ENCODE peak calls at places on chromosome 12, in five cellular contexts. D is lower lobe of right lung, H is coronary artery, P is esophagus squamous epithelium, L is OCI-LY7. M is an unnamed sample.

GRCh38 chr12:109589240-109589590 is 15.6 kb downstream of the MVK start:
- DNase-seq in L (no peak), D (no peak), P (no peak), H (no peak), M (no peak)

GRCh38 chr12:1608783-1609119 is 14.4 kb upstream of the FBXL14 start:
- DNase-seq in P (no peak), D (no peak), H (no peak), L (peak), M (no peak)

GRCh38 chr12:97921957-97922722 is 459.5 kb downstream of the RMST start:
- DNase-seq in D (no peak), P (no peak), L (no peak), H (no peak), M (no peak)

GRCh38 chr12:105706321-105706972 is 376.0 kb downstream of the C12orf75 start:
- DNase-seq in H (no peak), P (no peak), L (no peak), D (no peak), M (no peak)

GRCh38 chr12:103268831-103269514 is 226.8 kb downstream of the C12orf42 start:
- DNase-seq in P (no peak), H (no peak), L (no peak), D (no peak), M (no peak)

GRCh38 chr12:62841841-62842240 is 93.1 kb downstream of the PPM1H start:
- DNase-seq in L (no peak), D (no peak), P (no peak), H (no peak), M (no peak)

GRCh38 chr12:116624516-116624915 is 65.3 kb downstream of the MAP1LC3B2 start:
- DNase-seq in D (no peak), L (no peak), P (no peak), H (no peak), M (no peak)

GRCh38 chr12:4272976-4273650 is 449 bp upstream of the CCND2 start:
- DNase-seq in D (no peak), P (no peak), H (no peak), L (no peak), M (no peak)

GRCh38 chr12:43728117-43728516 is 30.5 kb downstream of the PUS7L start:
- DNase-seq in H (no peak), D (no peak), P (no peak), L (no peak), M (no peak)

GRCh38 chr12:50059440-50060119 is 2.2 kb downstream of the ASIC1 start:
- DNase-seq in D (no peak), P (no peak), H (no peak), L (no peak), M (no peak)

GRCh38 chr12:58917699-58918334 is 2.5 kb downstream of the LRIG3 start:
- DNase-seq in D (no peak), P (no peak), H (no peak), L (no peak), M (peak)

GRCh38 chr12:123942277-123942653 is 30.4 kb downstream of the CCDC92 start:
- DNase-seq in P (no peak), L (no peak), D (no peak), H (no peak), M (no peak)

GRCh38 chr12:51005671-51006070 is 20.5 kb downstream of the SLC11A2 start:
- DNase-seq in P (no peak), L (no peak), H (no peak), D (no peak), M (no peak)

GRCh38 chr12:13171921-13172859 is 24.3 kb upstream of the EMP1 start:
- DNase-seq in P (no peak), H (no peak), D (no peak), L (no peak), M (peak)

GRCh38 chr12:67457799-67458680 is 188.9 kb downstream of the CAND1 start:
- DNase-seq in L (no peak), H (no peak), P (no peak), D (no peak), M (no peak)

GRCh38 chr12:124715121-124715990 is 147.9 kb upstream of the NCOR2 start:
- DNase-seq in L (no peak), P (no peak), H (no peak), D (peak), M (no peak)

GRCh38 chr12:13196302-13196921 is at the start of gene EMP1:
- DNase-seq in D (peak), P (peak), H (peak), L (no peak), M (peak)

GRCh38 chr12:11658796-11659195 is 9.3 kb downstream of the ETV6 start:
- DNase-seq in P (no peak), L (no peak), H (no peak), D (no peak), M (no peak)

GRCh38 chr12:30437616-30438015 is 258.1 kb downstream of the IPO8 start:
- DNase-seq in P (no peak), H (no peak), D (no peak), L (no peak), M (no peak)

GRCh38 chr12:72226510-72226909 is 45.7 kb upstream of the TRHDE start:
- DNase-seq in D (no peak), P (no peak), H (no peak), L (no peak), M (no peak)

GRCh38 chr12:24069532-24070395 is 120.3 kb upstream of the SOX5 start:
- DNase-seq in D (no peak), H (no peak), P (no peak), L (no peak), M (no peak)

GRCh38 chr12:112751844-112752243 is 39.7 kb upstream of the RPH3A start:
- DNase-seq in L (no peak), P (no peak), D (no peak), H (no peak), M (no peak)

GRCh38 chr12:30166416-30166815 is 382.7 kb upstream of the TMTC1 start:
- DNase-seq in P (no peak), L (no peak), D (no peak), H (no peak), M (no peak)

GRCh38 chr12:49825971-49826421 is 2.2 kb downstream of the NCKAP5L start:
- DNase-seq in D (no peak), L (no peak), H (no peak), P (no peak), M (no peak)

GRCh38 chr12:38956337-38956736 is 50.9 kb upstream of the CPNE8 start:
- DNase-seq in D (no peak), P (no peak), L (no peak), H (no peak), M (no peak)

GRCh38 chr12:109759595-109759994 is 46.0 kb downstream of the FAM222A start:
- DNase-seq in H (peak), D (peak), L (no peak), P (no peak), M (no peak)

GRCh38 chr12:132571051-132571450 is 39.3 kb downstream of the LRCOL1 start:
- DNase-seq in P (no peak), L (no peak), D (no peak), H (no peak), M (no peak)

GRCh38 chr12:101828463-101829196 is 2.1 kb downstream of the GNPTAB start:
- DNase-seq in L (peak), P (no peak), H (no peak), D (no peak), M (no peak)

GRCh38 chr12:11568762-11569478 is 80.6 kb upstream of the ETV6 start:
- DNase-seq in P (no peak), L (no peak), H (no peak), D (no peak), M (peak)

DNA sequence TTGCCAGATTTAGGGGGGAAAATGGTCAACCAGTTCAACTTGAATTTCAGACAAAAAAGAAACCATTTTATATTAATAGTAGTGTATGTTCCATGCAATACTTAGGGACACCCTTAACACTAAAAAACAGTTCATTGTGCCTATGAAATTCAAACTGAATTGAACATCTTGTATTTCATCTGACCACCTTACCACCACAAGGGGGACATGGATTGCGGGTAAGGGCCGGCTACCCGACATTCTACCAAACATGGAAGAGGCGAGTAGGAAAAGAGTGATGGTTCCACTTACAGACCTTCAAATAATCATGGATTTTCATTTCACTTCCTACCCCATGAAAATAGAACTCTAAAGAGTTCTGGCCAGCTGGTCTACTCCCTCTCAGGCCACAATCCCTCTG is 10.3 kb upstream of the STK38L start:
- DNase-seq in P (no peak), L (no peak), H (no peak), D (no peak), M (no peak)
- TF ChIP-seq CTCF in P (no peak), L (no peak), H (no peak), D (no peak), M (no peak)

GRCh38 chr12:111268738-111269572 is 99.9 kb downstream of the PHETA1 start:
- DNase-seq in D (no peak), P (no peak), H (no peak), L (peak), M (peak)
- TF ChIP-seq CTCF in D (peak), P (peak), H (no peak), L (peak), M (no peak)

GRCh38 chr12:17950898-17951297 is 139.1 kb downstream of the RERGL start:
- DNase-seq in L (no peak), H (no peak), D (no peak), P (no peak), M (no peak)

GRCh38 chr12:17949558-17950141 is 140.3 kb downstream of the RERGL start:
- DNase-seq in H (no peak), L (peak), P (no peak), D (no peak), M (no peak)

GRCh38 chr12:17954788-17955187 is 135.2 kb downstream of the RERGL start:
- DNase-seq in D (no peak), P (no peak), H (no peak), L (peak), M (no peak)
- TF ChIP-seq CTCF in D (no peak), P (no peak), H (no peak), L (peak), M (no peak)

DNA sequence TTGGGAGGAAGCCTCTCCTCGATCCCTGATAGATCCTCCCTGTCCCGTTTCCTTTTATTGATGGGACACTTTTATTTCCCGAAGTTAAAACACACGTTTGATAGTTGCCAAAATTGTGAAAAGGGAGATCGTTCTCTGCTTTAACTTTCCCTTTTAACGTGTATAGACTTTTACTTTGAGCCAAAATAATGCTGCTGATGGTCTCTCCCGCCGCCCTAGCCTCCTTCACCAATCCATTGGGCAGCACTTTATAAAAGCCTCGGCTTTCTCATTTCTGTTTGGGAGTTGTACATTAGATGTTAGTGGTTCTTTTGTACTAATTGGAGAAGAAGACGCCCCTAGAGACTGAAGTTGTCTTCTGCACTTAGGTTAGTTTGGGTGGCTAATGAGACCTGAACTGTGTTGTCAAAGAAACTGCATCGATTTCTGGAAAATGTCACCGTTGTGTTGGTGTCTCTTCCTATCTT is 1.4 kb downstream of the TMTC2 start:
- DNase-seq in D (no peak), L (peak), H (no peak), P (no peak), M (peak)
- TF ChIP-seq CTCF in D (no peak), L (peak), H (no peak), P (no peak), M (no peak)

M was measured in GM20000.